ENCODE peak calls at places on chromosome 12, in nine cellular contexts. J is T follicular helper cell; W is right atrium auricular region; B is ovary; M is coronary artery; D is T-helper 9 cell; A is stimulated activated CD8-positive, alpha-beta memory T cell treated with anti-CD3 and anti-CD28 coated beads, Interleukin-2, amount 100 ng/mL, for 1 hour; V is BJ; Z is uterus. X is an unnamed sample.

GRCh38 chr12:69988601-69989194 is 163.7 kb downstream of the MYRFL start:
- DNase-seq in D (no peak), V (no peak), B (no peak), W (no peak), A (no peak), J (no peak), M (no peak), Z (no peak), X (no peak)

GRCh38 chr12:50806176-50806575 is 36.5 kb upstream of the TMPRSS12 start:
- DNase-seq in Z (no peak), A (no peak), W (no peak), D (no peak), M (no peak), B (no peak), J (no peak), V (no peak), X (no peak)

GRCh38 chr12:89160716-89161123 is 191.6 kb downstream of the DUSP6 start:
- DNase-seq in W (peak; percentile 74), Z (peak; percentile 55), D (no peak), V (peak; percentile 63), A (no peak), J (no peak), B (no peak), M (no peak), X (peak; percentile 56)

GRCh38 chr12:41983394-41983793 is 161.3 kb downstream of the GXYLT1 start:
- DNase-seq in D (no peak), J (no peak), M (no peak), B (no peak), W (no peak), V (no peak), Z (no peak), A (no peak), X (no peak)

GRCh38 chr12:43336962-43337555 is 214.9 kb downstream of the ADAMTS20 start:
- DNase-seq in B (no peak), V (no peak), Z (no peak), W (no peak), D (no peak), A (no peak), M (no peak), J (no peak), X (no peak)

GRCh38 chr12:124236651-124237050 is 58.2 kb upstream of the RFLNA start:
- DNase-seq in Z (no peak), D (no peak), M (no peak), J (no peak), B (no peak), W (no peak), V (peak; percentile 38), A (no peak), X (no peak)

GRCh38 chr12:30828686-30829085 is 73.9 kb upstream of the CAPRIN2 start:
- DNase-seq in W (no peak), J (no peak), B (no peak), M (no peak), A (no peak), Z (no peak), V (no peak), D (no peak), X (no peak)

GRCh38 chr12:62957233-62957953 is 22.4 kb upstream of the PPM1H start:
- DNase-seq in A (no peak), W (no peak), D (no peak), Z (no peak), M (no peak), B (no peak), V (no peak), J (no peak), X (no peak)

GRCh38 chr12:10243803-10244520 is 31.3 kb downstream of the GABARAPL1 start:
- DNase-seq in Z (no peak), D (no peak), W (no peak), V (no peak), M (no peak), B (no peak), A (peak; percentile 24), J (no peak), X (no peak)

GRCh38 chr12:64900540-64900939 is 76.1 kb downstream of the TBC1D30 start:
- DNase-seq in M (no peak), V (no peak), D (no peak), Z (no peak), B (no peak), J (no peak), A (no peak), W (no peak), X (no peak)

GRCh38 chr12:24977060-24977459 is 28.2 kb upstream of the BCAT1 start:
- DNase-seq in B (no peak), Z (no peak), D (no peak), M (no peak), V (no peak), J (no peak), A (no peak), W (no peak), X (no peak)

X was measured in stimulated activated naive CD8-positive, alpha-beta T cell treated with anti-CD3 and anti-CD28 coated beads, Interleukin-15, Interleukin-2, amounts not matched to agents 100 U/mL and 50 U/mL, for 24 hours.